ENCODE peak calls at places on chromosomes 3 and 15, in five cellular contexts. V, I, K, E and O are unnamed samples.

GRCh38 chr15:92653836-92654524 is 1.6 kb downstream of the FAM174B start:
- DNase-seq in V (no peak), I (no peak), K (no peak), E (no peak), O (no peak)

GRCh38 chr3:67977762-67978161 is 323.4 kb upstream of the SUCLG2 start:
- DNase-seq in V (no peak), I (no peak), K (no peak), E (no peak), O (no peak)

GRCh38 chr3:38085943-38086324 is 46.9 kb downstream of the DLEC1 start:
- DNase-seq in V (no peak), I (no peak), K (no peak), E (no peak), O (no peak)

GRCh38 chr3:119733812-119734211 is 31.0 kb downstream of the CFAP91 start:
- DNase-seq in V (no peak), I (no peak), K (no peak), E (no peak), O (no peak)

GRCh38 chr3:17040322-17040721 is 155.6 kb downstream of the PLCL2 start:
- DNase-seq in V (no peak), I (no peak), K (no peak), E (no peak), O (no peak)

GRCh38 chr3:158347966-158348365 is 223.0 kb upstream of the MLF1 start:
- DNase-seq in V (peak; percentile 50), I (no peak), K (no peak), E (peak; percentile 47), O (no peak)

GRCh38 chr3:139280027-139280671 is 63.7 kb upstream of the MRPS22 start:
- DNase-seq in V (no peak), I (no peak), K (no peak), E (no peak), O (no peak)

GRCh38 chr15:58665676-58666075 is 83.8 kb downstream of the ADAM10 start:
- DNase-seq in V (no peak), I (no peak), K (no peak), E (no peak), O (no peak)

GRCh38 chr3:12840591-12841084 is 727 bp downstream of the RPL32 start:
- DNase-seq in V (no peak), I (no peak), K (no peak), E (no peak), O (no peak)

GRCh38 chr3:40704224-40704623 is 179.5 kb downstream of the ZNF621 start:
- DNase-seq in V (no peak), I (no peak), K (no peak), E (no peak), O (no peak)

GRCh38 chr3:154889227-154889634 is 190.9 kb upstream of the MME start:
- DNase-seq in V (no peak), I (no peak), K (no peak), E (no peak), O (no peak)

GRCh38 chr3:97974996-97975395 is 2.8 kb upstream of the RIOX2 start:
- DNase-seq in V (no peak), I (peak; percentile 31), K (no peak), E (no peak), O (no peak)

GRCh38 chr3:120162400-120162799 is 68.2 kb upstream of the GSK3B start:
- DNase-seq in V (peak; percentile 45), I (no peak), K (no peak), E (peak; percentile 44), O (no peak)

GRCh38 chr15:60243769-60244168 is 154.0 kb downstream of the ANXA2 start:
- DNase-seq in V (no peak), I (no peak), K (no peak), E (no peak), O (no peak)

GRCh38 chr3:13563321-13563720 is 14.4 kb downstream of the FBLN2 start:
- DNase-seq in V (no peak), I (no peak), K (no peak), E (no peak), O (no peak)

GRCh38 chr15:56672721-56673120 is 60.6 kb downstream of the ZNF280D start:
- DNase-seq in V (peak; percentile 45), I (no peak), K (no peak), E (peak; percentile 40), O (no peak)

GRCh38 chr3:16508591-16508995 is 4.9 kb downstream of the RFTN1 start:
- DNase-seq in V (peak; percentile 45), I (no peak), K (no peak), E (no peak), O (no peak)

GRCh38 chr3:49805367-49805782 is 2.3 kb downstream of the INKA1 start:
- DNase-seq in V (peak; percentile 99), I (peak; percentile 88), K (no peak), E (peak; percentile 97), O (no peak)

GRCh38 chr3:55169608-55170010 is 241.8 kb upstream of the LRTM1 start:
- DNase-seq in V (peak; percentile 92), I (no peak), K (no peak), E (peak; percentile 95), O (no peak)

GRCh38 chr3:5016218-5017161 is 37.3 kb downstream of the BHLHE40 start:
- DNase-seq in V (peak; percentile 62), I (peak; percentile 89), K (peak; percentile 18), E (peak; percentile 68), O (peak; percentile 80)

GRCh38 chr3:161423911-161424522 is 52.7 kb upstream of the SPTSSB start:
- DNase-seq in V (peak; percentile 52), I (no peak), K (no peak), E (peak; percentile 65), O (no peak)

GRCh38 chr15:84817461-84818081 is 415 bp downstream of the ALPK3 start:
- DNase-seq in V (no peak), I (no peak), K (no peak), E (no peak), O (no peak)

GRCh38 chr15:84818221-84819131 is 1.3 kb downstream of the ALPK3 start:
- DNase-seq in V (peak; percentile 80), I (no peak), K (no peak), E (peak; percentile 68), O (no peak)

GRCh38 chr15:84814826-84815375 is 2.3 kb upstream of the ALPK3 start:
- DNase-seq in V (no peak), I (no peak), K (no peak), E (no peak), O (no peak)

GRCh38 chr15:84819291-84819768 is 2.2 kb downstream of the ALPK3 start:
- DNase-seq in V (no peak), I (no peak), K (no peak), E (no peak), O (no peak)

GRCh38 chr15:84816694-84817460 is at the start of gene ALPK3:
- DNase-seq in V (no peak), I (no peak), K (no peak), E (no peak), O (no peak)
- TF ChIP-seq CTCF in V (no peak), I (no peak), K (no peak), E (no peak), O (no peak)

GRCh38 chr15:89907289-89907688 is 5.5 kb downstream of the ARPIN start:
- DNase-seq in V (no peak), I (no peak), K (no peak), E (no peak), O (no peak)

GRCh38 chr15:89912145-89912673 is 543 bp downstream of the ARPIN start:
- DNase-seq in V (peak; percentile 18), I (no peak), K (no peak), E (peak; percentile 12), O (peak; percentile 46)

GRCh38 chr15:89908226-89908625 is 4.5 kb downstream of the ARPIN start:
- DNase-seq in V (no peak), I (no peak), K (no peak), E (no peak), O (no peak)

GRCh38 chr15:89910891-89911626 is 1.7 kb downstream of the ARPIN start:
- DNase-seq in V (no peak), I (peak; percentile 80), K (no peak), E (no peak), O (peak; percentile 56)

GRCh38 chr15:89909611-89910010 is 3.1 kb downstream of the ARPIN start:
- DNase-seq in V (no peak), I (no peak), K (no peak), E (no peak), O (no peak)
- TF ChIP-seq CTCF in V (no peak), I (no peak), K (no peak), E (no peak), O (no peak)

DNA sequence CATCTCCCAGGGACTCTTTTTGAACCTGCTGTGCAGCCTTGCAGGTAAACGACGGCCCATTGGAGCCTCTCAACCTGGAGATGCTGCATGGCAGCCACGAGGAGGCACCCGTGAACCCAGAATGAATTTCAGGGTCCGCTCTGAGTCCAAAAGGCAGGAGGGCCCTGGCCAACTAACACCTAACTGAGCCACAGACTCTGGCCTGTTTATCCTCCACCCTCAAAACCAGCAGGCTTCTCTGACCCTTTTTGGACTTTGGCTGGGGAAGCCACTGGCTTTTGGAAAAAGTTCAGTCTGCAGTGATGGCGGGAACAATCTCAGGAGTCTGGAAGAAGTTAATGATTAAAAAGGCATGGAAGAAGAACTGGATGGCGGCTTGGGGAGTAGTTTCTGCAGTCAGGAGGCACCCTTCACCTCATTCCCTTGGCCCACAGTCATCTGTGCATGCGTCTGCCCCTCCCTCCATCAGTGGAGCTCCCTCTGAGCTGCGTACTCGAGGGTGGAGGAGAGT is 4.1 kb downstream of the PXYLP1 start:
- DNase-seq in V (no peak), I (no peak), K (no peak), E (no peak), O (no peak)
- TF ChIP-seq CTCF in V (no peak), I (no peak), K (peak; percentile 16), E (no peak), O (no peak)

DNA sequence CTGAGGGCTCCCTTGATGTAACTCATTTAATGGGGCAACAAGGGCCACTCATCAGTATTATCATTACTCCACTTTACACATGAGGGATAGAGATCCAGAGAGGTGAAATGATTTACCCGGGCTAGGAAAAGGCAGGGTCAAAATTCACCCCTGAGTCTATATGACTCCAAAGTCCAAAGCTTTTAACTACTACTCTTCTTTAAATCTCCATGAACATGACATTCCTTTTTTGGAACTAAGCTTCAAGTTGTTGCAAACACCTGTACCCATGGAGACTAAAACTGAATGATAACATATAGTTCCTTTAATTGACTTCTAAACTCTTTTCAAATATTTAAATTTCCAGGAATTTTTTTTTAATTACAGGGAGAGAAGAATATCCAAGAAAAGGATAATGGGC is 292.9 kb upstream of the GADL1 start:
- DNase-seq in V (no peak), I (no peak), K (no peak), E (no peak), O (no peak)
- TF ChIP-seq CTCF in V (no peak), I (no peak), K (no peak), E (no peak), O (no peak)

GRCh38 chr3:36674816-36675215 is 89.5 kb downstream of the DCLK3 start:
- DNase-seq in V (no peak), I (no peak), K (no peak), E (no peak), O (no peak)
- TF ChIP-seq CTCF in V (no peak), I (no peak), K (no peak), E (no peak), O (no peak)

DNA sequence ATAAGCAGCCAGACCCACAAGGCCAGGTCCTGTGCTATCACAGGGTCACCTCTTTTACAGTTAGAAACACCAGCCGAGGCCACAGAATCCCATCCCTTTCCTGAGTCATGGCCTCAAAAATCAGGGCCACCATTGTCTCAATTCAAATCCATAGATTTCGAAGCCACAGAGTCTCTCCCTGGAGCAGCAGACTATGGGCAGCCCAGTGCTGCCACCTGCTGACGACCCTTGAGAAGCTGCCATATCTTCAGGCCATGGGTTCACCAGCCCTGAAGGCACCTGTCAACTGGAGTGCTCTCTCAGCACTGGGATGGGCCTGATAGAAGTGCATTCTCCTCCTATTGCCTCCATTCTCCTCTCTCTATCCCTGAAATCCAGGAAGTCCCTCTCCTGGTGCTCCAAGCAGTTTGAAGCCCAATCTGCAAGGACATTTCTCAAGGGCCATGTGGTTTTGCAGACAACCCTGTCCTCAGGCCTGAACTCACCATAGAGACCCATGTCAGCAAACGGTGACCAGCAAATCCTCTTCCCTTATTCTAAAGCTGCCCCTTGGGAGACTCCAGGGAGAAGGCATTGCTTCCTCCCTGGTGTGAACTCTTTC is 39.6 kb downstream of the TGM4 start:
- DNase-seq in V (peak; percentile 77), I (peak; percentile 64), K (peak; percentile 48), E (peak; percentile 78), O (no peak)
- TF ChIP-seq CTCF in V (peak; percentile 88), I (peak; percentile 71), K (peak; percentile 76), E (peak; percentile 87), O (peak; percentile 82)